ENCODE peak calls at places on chromosomes 5 and 9, in ten cellular contexts. H, D, E, Z, W, B, Y, A, I and U are unnamed samples.

GRCh38 chr9:38020251-38021076 is 48.6 kb downstream of the SHB start:
- DNase-seq in D (no peak), A (no peak), I (no peak), W (peak), Z (no peak), B (no peak), Y (no peak), H (no peak), E (no peak), U (no peak)

GRCh38 chr5:100551183-100551582 is 16.0 kb downstream of the FAM174A start:
- DNase-seq in Y (no peak), I (no peak), B (no peak), E (peak), H (no peak), W (no peak), Z (no peak), A (no peak), D (no peak), U (no peak)

GRCh38 chr9:72041775-72042194 is 18.6 kb downstream of the C9orf57 start:
- DNase-seq in Z (peak), I (peak), E (peak), H (peak), D (no peak), A (no peak), Y (no peak), W (no peak), B (no peak), U (no peak)

GRCh38 chr5:160165137-160166068 is 46.2 kb upstream of the PWWP2A start:
- DNase-seq in A (peak), Y (peak), I (no peak), E (peak), W (no peak), Z (peak), B (peak), H (peak), D (peak), U (no peak)

GRCh38 chr5:20224046-20224445 is 236.0 kb upstream of the CDH18 start:
- DNase-seq in W (no peak), D (no peak), B (no peak), Z (no peak), A (no peak), I (no peak), Y (no peak), H (no peak), E (no peak), U (no peak)

GRCh38 chr5:81971086-81971693 is 633 bp upstream of the ATG10 start:
- DNase-seq in W (peak), E (no peak), A (no peak), Y (peak), I (no peak), H (no peak), B (no peak), D (peak), Z (peak), U (no peak)

GRCh38 chr5:140875085-140876065 is at the start of gene PCDHA12:
- DNase-seq in Y (peak), H (no peak), I (no peak), E (no peak), A (no peak), B (no peak), Z (no peak), D (no peak), W (no peak), U (no peak)

GRCh38 chr9:126851286-126851880 is 9.1 kb upstream of the ZBTB34 start:
- DNase-seq in Z (no peak), H (no peak), I (no peak), B (no peak), A (no peak), W (no peak), D (no peak), Y (no peak), E (no peak), U (no peak)

GRCh38 chr9:123973590-123974223 is 37.9 kb upstream of the LHX2 start:
- DNase-seq in D (no peak), A (no peak), W (no peak), H (no peak), Z (no peak), I (no peak), Y (no peak), B (no peak), E (no peak), U (no peak)

GRCh38 chr9:93086445-93087224 is 9.4 kb upstream of the CARD19 start:
- DNase-seq in E (no peak), W (no peak), Y (no peak), Z (no peak), A (no peak), I (no peak), D (no peak), B (peak), H (peak), U (no peak)

GRCh38 chr5:116778611-116779010 is 204.0 kb upstream of the SEMA6A start:
- DNase-seq in E (no peak), Z (no peak), B (no peak), I (no peak), H (no peak), D (no peak), A (no peak), W (no peak), Y (no peak), U (no peak)

GRCh38 chr9:126702501-126703329 is 89.0 kb downstream of the LMX1B start:
- DNase-seq in W (peak), B (peak), E (no peak), D (no peak), Z (peak), A (no peak), H (peak), Y (peak), I (no peak), U (no peak)

GRCh38 chr5:142376001-142376400 is 51.2 kb upstream of the SPRY4 start:
- DNase-seq in W (no peak), H (peak), I (no peak), B (no peak), E (no peak), Y (no peak), D (no peak), Z (no peak), A (no peak), U (no peak)

GRCh38 chr9:92501671-92502393 is 19.5 kb upstream of the ASPN start:
- DNase-seq in H (peak), D (peak), A (peak), I (no peak), Y (peak), W (peak), E (peak), B (no peak), Z (peak), U (no peak)

GRCh38 chr9:127866535-127866934 is 10.9 kb downstream of the AK1 start:
- DNase-seq in W (no peak), H (no peak), A (no peak), E (no peak), D (no peak), Z (no peak), Y (no peak), I (no peak), B (no peak), U (no peak)

GRCh38 chr5:34959323-34959722 is 30.0 kb downstream of the DNAJC21 start:
- DNase-seq in Y (no peak), B (no peak), Z (no peak), D (peak), A (no peak), H (no peak), W (peak), I (no peak), E (no peak), U (peak)

GRCh38 chr9:2925016-2925415 is 81.1 kb upstream of the PUM3 start:
- DNase-seq in A (no peak), H (no peak), W (no peak), B (no peak), Y (no peak), I (no peak), Z (no peak), E (no peak), D (no peak), U (no peak)

GRCh38 chr5:62457071-62457470 is 44.5 kb downstream of the IPO11 start:
- DNase-seq in I (no peak), H (no peak), D (no peak), W (no peak), A (no peak), Z (peak), B (no peak), Y (no peak), E (no peak), U (no peak)

GRCh38 chr9:129823163-129823933 is 588 bp downstream of the TOR1A start:
- DNase-seq in A (no peak), Y (peak), Z (peak), B (peak), E (no peak), D (peak), W (peak), I (no peak), H (no peak), U (peak)

GRCh38 chr9:134340475-134341186 is 14.4 kb downstream of the RXRA start:
- DNase-seq in I (no peak), D (no peak), E (peak), H (no peak), Y (no peak), A (no peak), B (no peak), Z (peak), W (peak), U (no peak)

GRCh38 chr9:125337282-125337681 is 75.7 kb downstream of the GAPVD1 start:
- DNase-seq in I (no peak), E (no peak), H (no peak), W (peak), B (no peak), Z (no peak), A (no peak), D (no peak), Y (no peak), U (no peak)

GRCh38 chr5:142717582-142718215 is 31.8 kb upstream of the FGF1 start:
- DNase-seq in D (no peak), I (peak), Z (peak), W (peak), B (no peak), H (no peak), Y (peak), E (no peak), A (no peak), U (no peak)

GRCh38 chr9:130894546-130894945 is 2.1 kb downstream of the QRFP start:
- DNase-seq in D (no peak), Z (no peak), W (no peak), A (no peak), Y (no peak), B (no peak), E (no peak), I (no peak), H (no peak), U (no peak)

GRCh38 chr5:151700816-151701215 is 14.1 kb upstream of the SPARC start:
- DNase-seq in B (no peak), I (no peak), H (no peak), E (no peak), Z (no peak), Y (no peak), D (no peak), W (no peak), A (no peak), U (no peak)

GRCh38 chr5:90802695-90803317 is 244.2 kb downstream of the ADGRV1 start:
- DNase-seq in A (peak), D (peak), H (no peak), W (peak), Y (peak), Z (peak), I (peak), E (no peak), B (no peak), U (no peak)

GRCh38 chr9:110958846-110959245 is 79.4 kb downstream of the LPAR1 start:
- DNase-seq in E (no peak), A (no peak), Z (no peak), Y (no peak), B (no peak), D (no peak), W (no peak), H (no peak), I (no peak), U (no peak)

GRCh38 chr5:154228696-154229095 is 38.2 kb downstream of the GALNT10 start:
- DNase-seq in E (no peak), A (no peak), W (no peak), D (no peak), I (no peak), Z (no peak), B (no peak), H (no peak), Y (no peak), U (peak)

GRCh38 chr5:154712518-154713437 is 42.4 kb upstream of the LARP1 start:
- DNase-seq in D (no peak), B (no peak), H (peak), I (peak), Z (peak), Y (no peak), A (peak), W (no peak), E (no peak), U (no peak)

GRCh38 chr5:67246108-67246507 is 49.5 kb upstream of the CD180 start:
- DNase-seq in W (peak), H (no peak), D (no peak), Y (peak), A (no peak), I (peak), B (no peak), E (no peak), Z (peak), U (no peak)

GRCh38 chr5:148469446-148470062 is 85.8 kb downstream of the FBXO38 start:
- DNase-seq in B (no peak), Y (no peak), I (peak), A (no peak), Z (no peak), W (no peak), H (peak), E (no peak), D (no peak), U (no peak)

GRCh38 chr5:178476531-178476930 is 113.7 kb downstream of the COL23A1 start:
- DNase-seq in W (peak), E (no peak), I (no peak), Z (no peak), B (no peak), D (no peak), A (no peak), H (no peak), Y (no peak), U (no peak)

GRCh38 chr5:143557061-143557818 is 153.8 kb upstream of the NR3C1 start:
- DNase-seq in W (no peak), D (no peak), Z (no peak), A (no peak), Y (no peak), I (no peak), H (no peak), E (no peak), B (no peak), U (no peak)

GRCh38 chr5:53642006-53642405 is 81.6 kb downstream of the NDUFS4 start:
- DNase-seq in Y (no peak), I (no peak), Z (peak), B (no peak), W (no peak), H (no peak), A (no peak), D (no peak), E (no peak), U (no peak)

GRCh38 chr5:178309271-178310008 is 76.8 kb upstream of the PHYKPL start:
- DNase-seq in B (peak), D (no peak), H (peak), E (no peak), W (no peak), A (no peak), Y (no peak), I (no peak), Z (no peak), U (no peak)

GRCh38 chr9:88418715-88419540 is 30.7 kb downstream of the SPIN1 start:
- DNase-seq in W (peak), Z (peak), I (no peak), Y (no peak), A (no peak), E (no peak), D (no peak), B (no peak), H (no peak), U (no peak)

GRCh38 chr5:146947181-146947941 is 68.8 kb upstream of the PPP2R2B start:
- DNase-seq in Z (peak), Y (peak), A (no peak), E (no peak), D (peak), I (no peak), B (no peak), H (no peak), W (peak), U (no peak)

GRCh38 chr5:59391576-59391975 is 501.9 kb downstream of the PDE4D start:
- DNase-seq in W (no peak), Y (no peak), D (no peak), B (no peak), A (no peak), H (no peak), E (no peak), Z (no peak), I (no peak), U (no peak)

DNA sequence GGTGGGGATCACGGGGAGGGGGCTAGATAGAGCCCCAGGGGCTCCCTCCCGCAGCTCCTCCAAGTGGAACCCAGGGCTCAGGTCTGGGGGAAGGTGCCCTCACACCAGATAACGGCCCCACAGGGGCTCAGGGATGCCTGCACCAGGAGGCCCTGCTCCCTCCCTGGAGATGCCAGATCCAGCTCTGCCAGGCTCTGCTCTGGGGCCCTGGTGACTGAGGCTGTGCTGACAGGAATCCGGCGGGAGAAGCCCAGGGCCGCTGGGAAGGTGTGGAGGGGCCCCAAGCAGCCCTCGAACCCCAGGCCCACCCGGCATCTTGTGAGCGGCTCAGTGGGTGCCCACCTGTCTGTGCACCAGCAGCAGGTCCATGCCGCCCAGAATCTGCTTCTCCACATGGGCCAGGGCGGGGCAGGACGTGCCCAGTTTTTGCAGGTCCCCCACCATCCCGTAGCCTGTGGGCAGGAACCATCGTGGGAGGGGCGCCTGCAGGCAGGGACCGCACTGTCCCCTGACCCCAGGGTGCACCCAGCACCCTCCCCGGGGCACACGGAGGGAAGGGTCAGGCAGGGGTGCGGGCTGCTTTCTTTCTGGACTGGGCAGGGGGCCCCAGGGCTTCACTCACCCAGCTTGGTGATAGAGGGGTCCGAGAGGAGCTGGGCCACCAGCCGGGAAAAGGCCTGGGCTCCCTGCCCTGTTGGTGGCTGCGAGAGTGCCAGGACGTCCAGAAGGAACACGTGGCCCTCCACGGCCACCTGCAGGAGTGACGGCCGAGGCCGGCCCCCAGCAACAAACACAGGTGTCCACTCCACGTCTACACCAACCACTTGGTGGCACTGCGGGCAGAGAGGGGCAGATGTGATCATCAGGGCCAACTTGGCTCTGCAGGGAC is 48.9 kb upstream of the NRARP start:
- DNase-seq in W (no peak), A (peak), Z (no peak), B (no peak), E (no peak), H (no peak), Y (no peak), I (no peak), D (no peak), U (no peak)
- TF ChIP-seq POLR2A in W (no peak), A (no peak), Z (no peak), B (no peak), E (no peak), H (no peak), Y (no peak), I (no peak), D (no peak), U (no peak)

GRCh38 chr5:139557811-139558210 is 3.3 kb upstream of the UBE2D2 start:
- DNase-seq in D (no peak), B (no peak), I (no peak), E (no peak), Z (no peak), H (no peak), W (no peak), A (no peak), Y (no peak), U (no peak)

GRCh38 chr5:139560752-139561654 is at the start of gene UBE2D2:
- DNase-seq in Z (peak), B (peak), A (peak), I (peak), E (peak), W (peak), H (peak), D (peak), Y (peak), U (peak)

GRCh38 chr5:139565411-139566305 is 4.5 kb downstream of the UBE2D2 start:
- DNase-seq in I (no peak), W (peak), D (no peak), A (no peak), H (peak), Z (peak), E (no peak), B (peak), Y (no peak), U (peak)

GRCh38 chr5:139562847-139563246 is 1.7 kb downstream of the UBE2D2 start:
- DNase-seq in I (no peak), W (no peak), B (peak), A (no peak), Z (no peak), H (peak), Y (no peak), D (no peak), E (no peak), U (no peak)

GRCh38 chr5:139561655-139562451 is 714 bp downstream of the UBE2D2 start:
- DNase-seq in W (peak), E (peak), I (no peak), Z (peak), Y (peak), B (peak), H (peak), A (peak), D (peak), U (peak)
- TF ChIP-seq POLR2A in W (no peak), E (no peak), I (no peak), Z (no peak), Y (peak), B (no peak), H (no peak), A (no peak), D (peak), U (no peak)

DNA sequence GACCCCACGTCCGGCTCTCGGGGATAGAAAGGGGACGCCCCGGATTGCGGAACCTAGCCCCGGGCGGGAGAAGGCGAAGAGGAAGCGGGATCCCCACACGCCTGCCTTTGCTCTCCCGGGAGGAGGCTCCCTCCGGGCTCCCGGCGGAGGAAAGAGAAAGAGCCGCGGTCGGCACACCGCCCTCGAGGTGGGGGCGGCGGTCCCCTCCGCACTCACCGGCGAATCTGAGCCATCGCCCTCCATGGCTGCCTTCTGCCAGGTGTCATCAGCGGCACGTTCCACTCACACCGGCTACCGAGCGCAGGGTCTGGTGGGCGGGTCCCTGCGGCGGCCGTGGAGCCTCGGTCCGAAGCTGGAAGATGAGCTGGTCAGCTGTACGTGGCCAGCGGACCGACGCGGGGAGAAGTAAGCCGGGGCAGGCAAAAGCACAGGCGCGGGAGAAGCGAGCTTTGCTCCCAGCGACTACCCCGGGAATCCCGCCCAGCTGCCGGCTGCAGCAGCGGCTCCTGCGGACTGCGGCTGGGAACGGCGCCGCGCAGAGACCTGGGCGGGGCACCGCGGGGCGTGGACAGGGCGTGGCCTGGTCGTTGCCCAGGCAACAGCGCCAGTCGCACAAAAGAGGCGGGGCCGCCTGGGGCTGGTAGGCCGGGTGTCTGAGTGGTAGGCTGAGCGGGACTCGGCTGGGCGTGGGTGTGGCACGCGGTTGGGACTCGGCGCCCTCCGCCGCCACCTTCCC is at the start of gene TRIM36:
- DNase-seq in D (peak), E (peak), A (peak), W (peak), B (peak), Y (peak), H (peak), Z (peak), I (peak), U (peak)
- TF ChIP-seq POLR2A in D (peak), E (peak), A (no peak), W (peak), B (no peak), Y (peak), H (no peak), Z (peak), I (peak), U (no peak)

DNA sequence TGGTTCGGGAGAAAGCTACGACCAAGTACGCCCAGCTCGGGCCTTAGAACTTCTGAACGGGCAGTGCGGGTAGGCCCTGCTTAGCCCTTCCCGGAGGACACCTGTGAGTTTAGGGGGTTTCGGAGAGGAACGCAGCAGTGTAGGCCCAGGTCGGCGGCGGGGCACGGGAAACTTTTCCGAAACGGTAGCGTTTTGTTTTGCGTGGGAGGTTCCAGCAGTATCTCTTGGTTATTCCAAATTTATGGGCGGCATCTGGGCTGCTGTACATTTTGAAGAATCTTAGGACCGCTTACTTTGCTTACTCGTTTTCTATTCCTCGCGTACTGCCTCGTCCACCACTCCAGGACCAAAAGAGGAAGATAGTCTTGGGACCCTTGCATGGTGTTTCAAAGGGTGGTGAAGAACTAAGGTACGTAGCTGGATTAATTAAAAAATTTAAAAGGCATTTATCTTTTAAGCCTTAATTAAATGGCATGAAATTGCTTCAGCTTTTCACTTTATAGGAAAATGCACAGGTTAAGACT is 488 bp downstream of the TENT2 start:
- DNase-seq in B (no peak), D (no peak), E (no peak), W (peak), H (no peak), Z (no peak), I (no peak), A (no peak), Y (no peak), U (no peak)
- TF ChIP-seq POLR2A in B (no peak), D (no peak), E (no peak), W (no peak), H (no peak), Z (no peak), I (no peak), A (no peak), Y (no peak), U (no peak)